ENCODE peak calls at places on chromosome X, in six cellular contexts. L is K562, N is GM12878, H is HCT116, J is WTC11, T is H1. F is an unnamed sample.
A peak's percentile ranks its signal among the peaks of the same experiment; 100 is the strongest.

GRCh38 chrX:20454117-20454516 is 187.4 kb upstream of the RPS6KA3 start:
- DNase-seq in L (no peak), N (no peak), T (no peak), J (no peak), H (no peak), F (no peak)

GRCh38 chrX:101450052-101450451 is 35.2 kb upstream of the ARMCX4 start:
- DNase-seq in N (no peak), T (no peak), L (no peak), H (no peak), J (no peak), F (no peak)

GRCh38 chrX:2521092-2521926 is 20.5 kb upstream of the DHRSX start:
- DNase-seq in H (no peak), N (peak; percentile 83), T (no peak), L (no peak), J (no peak), F (no peak)

GRCh38 chrX:42107495-42108139 is 184.3 kb upstream of the CASK start:
- DNase-seq in H (no peak), N (no peak), J (no peak), L (no peak), T (no peak), F (no peak)

GRCh38 chrX:29143756-29144155 is 556.5 kb downstream of the IL1RAPL1 start:
- DNase-seq in H (no peak), T (no peak), L (no peak), N (no peak), J (no peak), F (no peak)

GRCh38 chrX:150162141-150162540 is 201.0 kb upstream of the MAMLD1 start:
- DNase-seq in N (no peak), H (peak; percentile 27), T (no peak), J (no peak), L (no peak), F (no peak)

GRCh38 chrX:21725498-21725897 is 32.4 kb downstream of the SMPX start:
- DNase-seq in N (no peak), L (no peak), H (peak; percentile 6), J (no peak), T (no peak), F (peak; percentile 27)

GRCh38 chrX:12771445-12772069 is 19.7 kb upstream of the PRPS2 start:
- DNase-seq in H (peak; percentile 44), J (peak; percentile 66), N (peak; percentile 20), T (peak; percentile 66), L (peak; percentile 65), F (no peak)

GRCh38 chrX:18210470-18210869 is 10.2 kb downstream of the BEND2 start:
- DNase-seq in N (no peak), H (no peak), J (no peak), L (no peak), T (no peak), F (no peak)

GRCh38 chrX:6660567-6661252 is 125.8 kb upstream of the VCX3A start:
- DNase-seq in J (no peak), N (no peak), L (no peak), H (no peak), T (no peak), F (no peak)

GRCh38 chrX:56216332-56216731 is 15.8 kb upstream of the KLF8 start:
- DNase-seq in N (no peak), J (no peak), T (no peak), L (no peak), H (no peak), F (no peak)
- TF ChIP-seq ATF3 in N (no peak), J (no peak), T (no peak), L (no peak), H (no peak), F (no peak)

GRCh38 chrX:38717871-38718270 is 83.4 kb upstream of the MID1IP1 start:
- DNase-seq in T (no peak), N (no peak), L (peak; percentile 54), J (no peak), H (peak; percentile 16), F (peak; percentile 16)
- TF ChIP-seq ATF3 in T (no peak), N (no peak), L (no peak), J (no peak), H (no peak), F (no peak)

GRCh38 chrX:117689956-117690355 is 426.7 kb downstream of the KLHL13 start:
- DNase-seq in H (no peak), N (no peak), L (no peak), J (no peak), T (no peak), F (no peak)
- TF ChIP-seq ATF3 in H (no peak), N (no peak), L (no peak), J (no peak), T (no peak), F (no peak)

GRCh38 chrX:77174680-77175336 is 272.4 kb upstream of the FGF16 start:
- DNase-seq in H (no peak), T (no peak), N (no peak), J (no peak), L (no peak), F (no peak)
- TF ChIP-seq ATF3 in H (no peak), T (no peak), N (no peak), J (no peak), L (no peak), F (no peak)

F was measured in HepG2.